ENCODE peak calls at places on chromosome 16, in four cellular contexts. One of them, this sample, is unnamed.

GRCh38 chr16:49700222-49700927 is 155.5 kb downstream of the ZNF423 start:
- DNase-seq in AG20443: no peak
- DNase-seq in fibroblast of the conjunctiva: peak; percentile 14
- DNase-seq in lung: peak; percentile 29
- DNase-seq in this sample: no peak

GRCh38 chr16:83318390-83318789 is 489.4 kb upstream of the HSBP1 start:
- DNase-seq in AG20443: no peak
- DNase-seq in fibroblast of the conjunctiva: no peak
- DNase-seq in lung: no peak
- DNase-seq in this sample: no peak

GRCh38 chr16:89574681-89575246 is 794 bp upstream of the CPNE7 start:
- DNase-seq in AG20443: peak; percentile 96
- DNase-seq in fibroblast of the conjunctiva: peak; percentile 44
- DNase-seq in lung: no peak
- DNase-seq in this sample: peak; percentile 63

GRCh38 chr16:30996324-30996999 is 11.5 kb downstream of the HSD3B7 start:
- DNase-seq in AG20443: no peak
- DNase-seq in fibroblast of the conjunctiva: no peak
- DNase-seq in lung: no peak
- DNase-seq in this sample: peak; percentile 37

GRCh38 chr16:67663877-67664222 is 2.7 kb downstream of the ENKD1 start:
- DNase-seq in AG20443: no peak
- DNase-seq in fibroblast of the conjunctiva: no peak
- DNase-seq in lung: no peak
- DNase-seq in this sample: no peak

GRCh38 chr16:9033125-9033830 is 58.2 kb upstream of the HAPSTR1 start:
- DNase-seq in AG20443: peak; percentile 76
- DNase-seq in fibroblast of the conjunctiva: peak; percentile 37
- DNase-seq in lung: no peak
- DNase-seq in this sample: peak; percentile 75

GRCh38 chr16:1449201-1449788 is 4.9 kb upstream of the CCDC154 start:
- DNase-seq in AG20443: no peak
- DNase-seq in fibroblast of the conjunctiva: no peak
- DNase-seq in lung: no peak
- DNase-seq in this sample: no peak

GRCh38 chr16:11100239-11100750 is 155.7 kb downstream of the SOCS1 start:
- DNase-seq in AG20443: peak; percentile 91
- DNase-seq in fibroblast of the conjunctiva: peak; percentile 82
- DNase-seq in lung: no peak
- DNase-seq in this sample: peak; percentile 86

GRCh38 chr16:27221576-27222498 is 18.5 kb downstream of the KDM8 start:
- DNase-seq in AG20443: peak; percentile 86
- DNase-seq in fibroblast of the conjunctiva: no peak
- DNase-seq in lung: no peak
- DNase-seq in this sample: peak; percentile 92

GRCh38 chr16:65667013-65667578 is 545.2 kb upstream of the CDH11 start:
- DNase-seq in AG20443: peak; percentile 48
- DNase-seq in fibroblast of the conjunctiva: no peak
- DNase-seq in lung: no peak
- DNase-seq in this sample: peak; percentile 61

GRCh38 chr16:10120953-10121352 is 61.3 kb downstream of the GRIN2A start:
- DNase-seq in AG20443: no peak
- DNase-seq in fibroblast of the conjunctiva: no peak
- DNase-seq in lung: no peak
- DNase-seq in this sample: no peak

GRCh38 chr16:10967981-10968380 is 23.6 kb downstream of the CLEC16A start:
- DNase-seq in AG20443: no peak
- DNase-seq in fibroblast of the conjunctiva: no peak
- DNase-seq in lung: no peak
- DNase-seq in this sample: no peak

GRCh38 chr16:64412578-64413280 is 709.1 kb downstream of the CDH11 start:
- DNase-seq in AG20443: peak; percentile 65
- DNase-seq in fibroblast of the conjunctiva: no peak
- DNase-seq in lung: no peak
- DNase-seq in this sample: peak; percentile 74

GRCh38 chr16:25018972-25019617 is 3.9 kb upstream of the ARHGAP17 start:
- DNase-seq in AG20443: no peak
- DNase-seq in fibroblast of the conjunctiva: no peak
- DNase-seq in lung: no peak
- DNase-seq in this sample: no peak

GRCh38 chr16:50739031-50739430 is 2.9 kb upstream of the CYLD start:
- DNase-seq in AG20443: no peak
- DNase-seq in fibroblast of the conjunctiva: no peak
- DNase-seq in lung: no peak
- DNase-seq in this sample: no peak

GRCh38 chr16:11452746-11453344 is 107.6 kb downstream of the RMI2 start:
- DNase-seq in AG20443: no peak
- DNase-seq in fibroblast of the conjunctiva: peak; percentile 24
- DNase-seq in lung: no peak
- DNase-seq in this sample: no peak

GRCh38 chr16:84905965-84906460 is 86.2 kb downstream of the CRISPLD2 start:
- DNase-seq in AG20443: no peak
- DNase-seq in fibroblast of the conjunctiva: no peak
- DNase-seq in lung: no peak
- DNase-seq in this sample: no peak

GRCh38 chr16:72938426-72939164 is 109.3 kb downstream of the ZFHX3 start:
- DNase-seq in AG20443: peak; percentile 93
- DNase-seq in fibroblast of the conjunctiva: peak; percentile 65
- DNase-seq in lung: peak; percentile 68
- DNase-seq in this sample: peak; percentile 91

GRCh38 chr16:14371778-14372431 is 258.2 kb downstream of the PARN start:
- DNase-seq in AG20443: no peak
- DNase-seq in fibroblast of the conjunctiva: no peak
- DNase-seq in lung: no peak
- DNase-seq in this sample: no peak

This sample was measured in AG10803.